ENCODE peak calls at places on chromosomes 7 and 10, in eight cellular contexts. U is esophagus squamous epithelium, M is ovary, C is lower lobe of right lung, J is Peyer's patch, G is neural progenitor cell, Q is dorsolateral prefrontal cortex, R is spleen. O is an unnamed sample. For H3K27me3, the result is how much of the 10 kb centered on the place peaks cover.

GRCh38 chr10:133100706-133101463 is 13.2 kb downstream of the ADGRA1 start:
- DNase-seq in U (no peak), M (no peak), C (no peak), J (no peak), G (peak), Q (no peak), R (no peak), O (no peak)

GRCh38 chr7:151597541-151597940 is 77.8 kb upstream of the RHEB start:
- DNase-seq in U (no peak), M (no peak), C (no peak), J (no peak), G (no peak), Q (no peak), R (no peak), O (no peak)

GRCh38 chr10:77195101-77195500 is 442.5 kb downstream of the KCNMA1 start:
- DNase-seq in U (no peak), M (no peak), C (no peak), J (no peak), G (no peak), Q (no peak), R (no peak), O (peak)

GRCh38 chr7:727104-727805 is at the start of gene PRKAR1B:
- DNase-seq in U (no peak), M (peak), C (peak), J (peak), G (peak), Q (no peak), R (peak), O (no peak)

GRCh38 chr10:128095023-128095752 is 31.0 kb downstream of the MKI67 start:
- DNase-seq in U (no peak), M (no peak), C (no peak), J (peak), G (no peak), Q (no peak), R (no peak), O (no peak)

GRCh38 chr7:95867309-95867708 is 95.0 kb downstream of the DYNC1I1 start:
- DNase-seq in U (no peak), M (no peak), C (no peak), J (no peak), G (peak), Q (no peak), R (no peak), O (no peak)

GRCh38 chr10:31340343-31340742 is 21.3 kb downstream of the ZEB1 start:
- DNase-seq in U (no peak), M (no peak), C (no peak), J (no peak), G (no peak), Q (no peak), R (no peak), O (no peak)

GRCh38 chr7:137403282-137403681 is 59.7 kb upstream of the PTN start:
- DNase-seq in U (no peak), M (no peak), C (no peak), J (no peak), G (no peak), Q (no peak), R (peak), O (no peak)

GRCh38 chr7:117045927-117046710 is 92.8 kb downstream of the ST7 start:
- DNase-seq in U (no peak), M (no peak), C (no peak), J (no peak), G (no peak), Q (peak), R (no peak), O (no peak)

GRCh38 chr10:70934701-70935100 is 46.3 kb upstream of the PCBD1 start:
- DNase-seq in U (no peak), M (no peak), C (no peak), J (no peak), G (no peak), Q (no peak), R (no peak), O (no peak)

GRCh38 chr7:151088856-151089699 is 2.8 kb downstream of the AGAP3 start:
- DNase-seq in U (peak), M (peak), C (peak), J (no peak), G (peak), Q (no peak), R (peak), O (no peak)

GRCh38 chr10:123203393-123204126 is 49.4 kb downstream of the BUB3 start:
- DNase-seq in U (no peak), M (no peak), C (no peak), J (no peak), G (no peak), Q (no peak), R (no peak), O (no peak)

GRCh38 chr10:116254422-116255152 is 18.4 kb downstream of the GFRA1 start:
- DNase-seq in U (no peak), M (no peak), C (no peak), J (no peak), G (peak), Q (no peak), R (no peak), O (no peak)

GRCh38 chr7:74625446-74625845 is 32.1 kb upstream of the GTF2I start:
- DNase-seq in U (no peak), M (no peak), C (no peak), J (no peak), G (no peak), Q (no peak), R (no peak), O (no peak)

GRCh38 chr10:122561212-122561611 is 658 bp downstream of the DMBT1 start:
- DNase-seq in U (no peak), M (no peak), C (no peak), J (no peak), G (no peak), Q (no peak), R (no peak), O (peak)

GRCh38 chr7:158638001-158638400 is 50.4 kb upstream of the PTPRN2 start:
- DNase-seq in U (no peak), M (no peak), C (no peak), J (no peak), G (no peak), Q (no peak), R (no peak), O (no peak)

GRCh38 chr10:75472685-75473084 is 41.3 kb downstream of the LRMDA start:
- DNase-seq in U (no peak), M (no peak), C (no peak), J (no peak), G (no peak), Q (no peak), R (no peak), O (no peak)

DNA sequence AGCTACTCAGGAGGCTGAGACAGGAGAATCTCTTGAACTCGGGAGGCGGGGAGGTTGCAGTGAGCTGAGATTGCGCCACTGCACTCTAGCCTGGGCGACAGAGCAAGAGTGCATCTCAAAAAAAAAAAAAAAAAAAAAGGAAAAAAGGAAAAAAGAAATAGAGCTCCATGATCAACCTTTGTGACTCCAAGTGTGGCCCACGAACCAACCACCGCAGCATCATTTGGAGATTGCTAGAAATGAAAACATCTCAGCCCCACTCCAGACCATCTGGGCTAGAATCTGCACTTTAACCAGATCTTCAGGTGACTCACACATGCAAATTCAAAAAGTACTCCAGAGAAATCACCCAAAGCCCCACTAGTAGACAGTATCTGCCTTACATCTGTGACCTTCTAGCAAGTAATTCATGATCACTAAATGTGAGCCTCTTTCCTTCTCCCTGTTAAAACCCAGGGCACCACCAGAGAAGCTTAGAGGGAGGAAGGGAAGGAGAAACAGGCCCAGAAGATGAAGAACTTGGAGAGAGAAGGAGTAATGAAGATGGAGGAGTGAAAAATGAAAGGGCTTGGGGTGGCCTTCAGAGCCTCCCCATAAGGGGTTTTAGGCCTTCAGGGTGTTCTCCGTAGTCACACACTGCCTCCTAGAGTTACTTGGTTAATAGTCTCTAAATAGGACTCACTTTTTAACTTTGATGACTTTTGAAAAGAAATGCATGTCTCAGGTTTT is 94.1 kb downstream of the SLC37A3 start:
- DNase-seq in U (no peak), M (no peak), C (no peak), J (no peak), G (no peak), Q (no peak), R (no peak), O (no peak)
- TF ChIP-seq CTCF in U (peak), M (no peak), C (peak), J (peak), G (peak), Q (peak), R (peak), O (peak)

GRCh38 chr7:45026984-45027773 is 27.2 kb downstream of the CCM2 start:
- DNase-seq in U (no peak), M (no peak), C (no peak), J (peak), G (no peak), Q (no peak), R (peak), O (no peak)
- H3K4me3 ChIP-seq in U (peak), M (no peak), C (peak), J (peak), G (no peak), Q (no peak), R (peak), O (no peak)

GRCh38 chr10:69569144-69569934 is 3.9 kb downstream of the NEUROG3 start:
- DNase-seq in U (no peak), M (no peak), C (no peak), J (no peak), G (peak), Q (no peak), R (no peak), O (no peak)
- H3K27me3 ChIP-seq in U (half or more), M (under half), C (half or more), J (under half), G (half or more), Q (half or more), R (half or more), O (half or more)

DNA sequence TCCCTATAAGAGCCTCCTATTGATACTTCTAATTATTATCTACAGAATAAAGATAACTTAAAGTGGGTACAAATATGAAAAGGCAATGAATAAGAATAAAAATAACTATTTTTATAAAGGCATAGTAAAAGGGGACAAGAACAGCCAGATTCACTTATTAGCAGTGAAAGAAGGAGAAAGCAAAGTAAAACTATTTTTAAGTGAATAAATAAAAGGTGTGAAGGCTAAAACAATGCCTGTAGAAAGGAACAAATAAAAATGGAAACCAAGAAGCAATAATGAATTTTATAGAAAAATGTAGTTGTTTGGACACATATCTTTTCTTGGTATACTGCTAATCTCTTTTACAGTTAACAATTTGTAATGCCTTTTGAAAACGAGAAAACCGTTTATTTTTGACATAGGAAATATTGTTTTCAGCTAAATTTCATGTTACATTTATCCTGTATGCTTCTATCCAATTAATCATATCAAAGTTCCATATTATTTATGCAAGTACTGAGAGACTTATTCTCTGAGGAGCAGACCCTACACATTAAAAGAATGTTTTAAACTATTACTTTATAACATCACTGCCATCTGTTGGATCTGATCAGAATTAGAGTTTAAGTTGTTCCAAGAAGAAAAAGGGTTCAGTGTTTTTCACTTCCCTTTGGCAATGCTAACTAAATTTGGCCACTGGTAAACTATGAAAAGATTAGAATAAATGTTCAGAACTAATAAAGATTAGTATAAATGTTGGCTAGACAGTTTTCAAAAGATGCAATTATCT is 59.1 kb downstream of the ARMC3 start:
- DNase-seq in U (no peak), M (no peak), C (no peak), J (no peak), G (peak), Q (no peak), R (no peak), O (no peak)
- TF ChIP-seq CTCF in U (no peak), M (no peak), C (peak), J (no peak), G (peak), Q (peak), R (no peak), O (peak)

DNA sequence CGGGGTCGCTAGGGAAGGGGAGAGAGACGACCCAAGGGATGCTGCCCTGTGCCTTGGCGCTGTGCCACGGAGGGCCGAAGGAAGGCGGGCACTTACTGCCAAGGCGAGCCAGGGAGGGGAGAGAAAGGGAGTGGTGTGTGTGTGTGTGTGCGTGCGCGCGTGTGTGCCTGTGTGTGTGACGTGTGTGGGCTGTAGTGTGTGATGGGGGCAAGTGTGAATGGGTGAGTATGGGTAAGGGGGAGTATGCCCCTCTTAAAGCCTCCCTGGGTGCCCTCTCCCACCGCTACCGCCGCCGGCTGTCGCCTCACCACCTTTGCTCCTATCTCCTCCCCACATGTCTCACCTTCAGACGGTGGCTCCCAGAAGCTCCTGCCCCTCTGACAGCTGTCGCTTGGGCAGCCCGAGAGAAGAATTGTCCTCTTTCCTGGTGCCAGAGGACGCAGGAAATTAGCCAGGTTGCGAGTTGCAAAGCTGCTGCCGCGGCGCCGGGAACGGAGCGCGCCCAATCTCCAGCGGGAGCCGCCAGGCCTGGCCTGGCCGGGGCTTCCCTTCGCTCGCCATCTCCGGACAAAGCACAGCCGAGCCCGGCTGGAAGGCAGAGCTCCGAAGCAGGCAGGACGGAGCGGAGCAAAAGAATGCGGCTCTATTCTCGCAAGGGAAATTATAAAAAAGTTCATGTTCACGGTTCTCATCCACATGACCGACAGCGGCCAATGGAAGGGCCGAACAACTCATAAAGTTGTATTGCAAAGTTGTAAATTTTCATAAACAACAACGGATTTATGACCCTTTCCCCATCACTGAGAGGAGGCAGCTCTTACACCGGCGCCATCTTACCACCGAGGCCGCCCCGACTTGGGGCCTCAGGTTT is at the start of gene HOXA3:
- DNase-seq in U (no peak), M (peak), C (peak), J (peak), G (no peak), Q (no peak), R (peak), O (no peak)
- H3K4me3 ChIP-seq in U (peak), M (peak), C (peak), J (peak), G (peak), Q (peak), R (peak), O (peak)

GRCh38 chr10:97711640-97712267 is 1.8 kb upstream of the MARVELD1 start:
- DNase-seq in U (no peak), M (no peak), C (no peak), J (no peak), G (no peak), Q (no peak), R (no peak), O (no peak)
- H3K27me3 ChIP-seq in U (half or more), M (under half), C (under half), J (under half), G (under half), Q (under half), R (half or more), O (under half)

GRCh38 chr7:98364220-98364619 is 36.7 kb downstream of the BAIAP2L1 start:
- DNase-seq in U (no peak), M (no peak), C (no peak), J (no peak), G (no peak), Q (no peak), R (peak), O (no peak)
- TF ChIP-seq CTCF in U (no peak), M (no peak), C (no peak), J (no peak), G (no peak), Q (no peak), R (no peak), O (no peak)

DNA sequence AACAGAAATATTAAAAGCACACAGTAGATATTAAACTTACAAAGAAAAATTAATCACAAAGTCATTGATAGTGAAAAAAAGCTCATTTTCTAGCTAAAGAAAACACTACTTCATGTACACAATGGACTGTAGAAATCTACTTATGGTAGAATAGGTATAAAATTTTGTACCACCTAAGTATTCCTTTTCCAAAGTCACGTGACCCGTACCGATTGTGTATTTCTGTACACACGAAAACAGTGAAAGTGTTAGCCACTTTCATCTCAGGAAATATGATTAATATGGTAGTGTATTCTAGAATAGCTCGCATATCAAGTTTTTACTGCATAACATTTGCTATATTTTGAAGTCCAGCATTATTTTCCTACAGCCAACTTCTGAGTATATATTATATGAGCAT is 114.5 kb downstream of the CD36 start:
- DNase-seq in U (no peak), M (no peak), C (no peak), J (no peak), G (no peak), Q (no peak), R (no peak), O (no peak)
- H3K4me3 ChIP-seq in U (no peak), M (no peak), C (no peak), J (no peak), G (no peak), Q (no peak), R (no peak), O (no peak)

GRCh38 chr7:27220440-27220955 is 20.6 kb upstream of the HOXA13 start:
- DNase-seq in U (no peak), M (no peak), C (no peak), J (no peak), G (no peak), Q (no peak), R (no peak), O (no peak)
- H3K27me3 ChIP-seq in U (half or more), M (under half), C (half or more), J (under half), G (half or more), Q (half or more), R (half or more), O (half or more)

DNA sequence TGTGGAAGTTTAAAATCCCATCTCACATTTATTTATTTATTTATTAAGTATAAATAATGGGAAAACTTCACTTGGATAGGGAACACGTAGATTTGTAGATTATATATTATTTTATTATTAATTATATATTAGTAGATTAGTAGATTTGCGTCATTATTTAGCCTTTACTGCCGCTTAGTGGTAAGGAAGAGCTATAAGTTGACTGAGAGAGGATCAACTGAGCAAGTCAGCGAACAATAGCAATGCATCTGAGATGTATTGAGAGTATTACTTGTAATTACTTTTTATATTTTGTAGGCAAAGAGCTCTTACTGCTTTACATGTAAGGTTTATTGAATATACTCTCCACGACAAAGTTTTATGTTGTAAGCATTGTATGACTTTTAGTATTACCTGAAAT is 244.5 kb upstream of the ANKRD30A start:
- DNase-seq in U (no peak), M (no peak), C (no peak), J (no peak), G (peak), Q (no peak), R (no peak), O (no peak)
- TF ChIP-seq CTCF in U (no peak), M (no peak), C (peak), J (no peak), G (peak), Q (peak), R (no peak), O (peak)